ENCODE peak calls at places on chromosomes 7 and 10, in four cellular contexts. One of them, this sample, is unnamed.
A peak's percentile ranks its signal among the peaks of the same experiment; 100 is the strongest.

GRCh38 chr7:16753932-16754571 is 497 bp downstream of the TSPAN13 start:
- DNase-seq in right lobe of liver: peak; percentile 59
- DNase-seq in AG09309: no peak
- DNase-seq in heart left ventricle: peak; percentile 72
- DNase-seq in this sample: no peak

GRCh38 chr10:78688221-78688944 is 380.4 kb upstream of the ZMIZ1 start:
- DNase-seq in right lobe of liver: no peak
- DNase-seq in AG09309: no peak
- DNase-seq in heart left ventricle: no peak
- DNase-seq in this sample: no peak

GRCh38 chr10:35605191-35605590 is at the start of gene GJD4:
- DNase-seq in right lobe of liver: no peak
- DNase-seq in AG09309: no peak
- DNase-seq in heart left ventricle: no peak
- DNase-seq in this sample: no peak

GRCh38 chr7:35722054-35722849 is 27.3 kb upstream of the HERPUD2 start:
- DNase-seq in right lobe of liver: no peak
- DNase-seq in AG09309: no peak
- DNase-seq in heart left ventricle: no peak
- DNase-seq in this sample: no peak

GRCh38 chr7:45026984-45027773 is 27.2 kb downstream of the CCM2 start:
- DNase-seq in right lobe of liver: peak; percentile 42
- DNase-seq in AG09309: no peak
- DNase-seq in heart left ventricle: no peak
- DNase-seq in this sample: no peak

GRCh38 chr7:137342340-137342739 is 1.2 kb downstream of the PTN start:
- DNase-seq in right lobe of liver: no peak
- DNase-seq in AG09309: no peak
- DNase-seq in heart left ventricle: no peak
- DNase-seq in this sample: no peak

GRCh38 chr10:133358162-133358919 is 522 bp upstream of the FUOM start:
- DNase-seq in right lobe of liver: peak; percentile 90
- DNase-seq in AG09309: no peak
- DNase-seq in heart left ventricle: no peak
- DNase-seq in this sample: no peak

GRCh38 chr7:74056096-74056915 is 27.3 kb upstream of the LIMK1 start:
- DNase-seq in right lobe of liver: no peak
- DNase-seq in AG09309: no peak
- DNase-seq in heart left ventricle: peak; percentile 36
- DNase-seq in this sample: no peak

GRCh38 chr7:112143567-112143966 is 62.6 kb downstream of the DOCK4 start:
- DNase-seq in right lobe of liver: no peak
- DNase-seq in AG09309: peak; percentile 82
- DNase-seq in heart left ventricle: no peak
- DNase-seq in this sample: peak; percentile 88

GRCh38 chr7:154879629-154880028 is 123.3 kb downstream of the PAXIP1 start:
- DNase-seq in right lobe of liver: no peak
- DNase-seq in AG09309: no peak
- DNase-seq in heart left ventricle: no peak
- DNase-seq in this sample: no peak

GRCh38 chr7:492714-493065 is 27.0 kb downstream of the PDGFA start:
- DNase-seq in right lobe of liver: no peak
- DNase-seq in AG09309: no peak
- DNase-seq in heart left ventricle: peak; percentile 57
- DNase-seq in this sample: no peak

GRCh38 chr10:125797424-125797823 is 21.8 kb upstream of the MMP21 start:
- DNase-seq in right lobe of liver: no peak
- DNase-seq in AG09309: no peak
- DNase-seq in heart left ventricle: no peak
- DNase-seq in this sample: no peak